ENCODE peak calls at places on chromosomes 7 and 10, in six cellular contexts. A, R, B, I, H and D are unnamed samples.

GRCh38 chr10:15084502-15084922 is 4.1 kb downstream of the ACBD7 start:
- DNase-seq in I (peak), B (peak), H (no peak), A (no peak), R (no peak), D (no peak)

GRCh38 chr7:139396323-139396951 is 36.7 kb downstream of the LUC7L2 start:
- DNase-seq in B (no peak), A (no peak), H (no peak), R (no peak), I (no peak), D (no peak)

GRCh38 chr10:71888623-71889387 is 37.8 kb upstream of the PSAP start:
- DNase-seq in H (peak), B (peak), R (peak), A (peak), I (peak), D (peak)

GRCh38 chr10:17425584-17426262 is 28.7 kb downstream of the ST8SIA6 start:
- DNase-seq in B (no peak), I (no peak), A (no peak), R (no peak), H (no peak), D (no peak)

GRCh38 chr10:19154375-19154774 is 105.8 kb downstream of the MALRD1 start:
- DNase-seq in I (no peak), H (no peak), A (no peak), B (no peak), R (no peak), D (no peak)

GRCh38 chr10:74244097-74244685 is 93.2 kb downstream of the ADK start:
- DNase-seq in I (peak), R (no peak), B (peak), H (no peak), A (no peak), D (no peak)

GRCh38 chr7:39749177-39749576 is 125.8 kb downstream of the RALA start:
- DNase-seq in B (no peak), R (no peak), A (no peak), I (no peak), H (no peak), D (no peak)

GRCh38 chr10:91540714-91541113 is 92.2 kb downstream of the PPP1R3C start:
- DNase-seq in A (no peak), H (no peak), R (no peak), B (no peak), I (no peak), D (no peak)

GRCh38 chr10:29535778-29536459 is 98.9 kb downstream of the SVIL start:
- DNase-seq in B (no peak), R (no peak), I (no peak), H (no peak), A (no peak), D (no peak)
- TF ChIP-seq CTCF in B (no peak), R (peak), I (no peak), H (no peak), A (no peak), D (no peak)

GRCh38 chr7:54839538-54840213 is 80.7 kb upstream of the SEC61G start:
- DNase-seq in H (peak), B (peak), I (peak), R (peak), A (peak), D (peak)
- TF ChIP-seq CTCF in H (peak), B (peak), I (peak), R (peak), A (peak), D (no peak)

GRCh38 chr10:32854435-32854834 is 103.6 kb downstream of the ITGB1 start:
- DNase-seq in I (no peak), H (no peak), A (no peak), R (no peak), B (no peak), D (no peak)
- TF ChIP-seq CTCF in I (no peak), H (no peak), A (no peak), R (no peak), B (no peak), D (no peak)

DNA sequence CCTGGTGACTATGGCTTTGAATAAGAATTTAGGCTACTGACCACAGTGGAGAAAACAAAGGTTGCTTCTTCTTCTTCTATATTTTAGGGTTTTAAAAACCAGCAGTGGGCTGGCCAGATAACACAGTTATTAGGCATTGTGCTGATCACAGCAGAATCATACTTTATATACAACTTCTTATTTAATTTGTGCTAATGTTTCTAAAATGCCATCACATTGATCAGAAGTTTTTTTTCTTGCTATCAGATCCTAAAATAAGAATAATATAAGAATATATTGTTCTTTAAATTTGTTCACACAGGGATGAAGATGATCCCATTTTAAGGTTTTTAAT is 41.7 kb upstream of the PRKAR2B start:
- DNase-seq in H (no peak), B (no peak), R (no peak), A (no peak), I (no peak), D (no peak)
- TF ChIP-seq CTCF in H (no peak), B (no peak), R (no peak), A (no peak), I (no peak), D (no peak)

GRCh38 chr10:125037145-125037544 is 95.2 kb downstream of the ZRANB1 start:
- DNase-seq in B (peak), I (no peak), H (no peak), A (no peak), R (peak), D (no peak)

GRCh38 chr10:125041856-125042506 is 100.1 kb downstream of the ZRANB1 start:
- DNase-seq in A (no peak), B (no peak), H (no peak), I (no peak), R (no peak), D (no peak)

GRCh38 chr10:125035588-125036298 is 93.8 kb downstream of the ZRANB1 start:
- DNase-seq in R (no peak), B (no peak), A (no peak), I (no peak), H (no peak), D (no peak)

GRCh38 chr10:125039354-125039769 is 97.4 kb downstream of the ZRANB1 start:
- DNase-seq in B (no peak), H (no peak), A (no peak), I (no peak), R (no peak), D (no peak)

GRCh38 chr10:125038637-125039036 is 96.7 kb downstream of the ZRANB1 start:
- DNase-seq in A (peak), R (peak), I (no peak), B (peak), H (peak), D (no peak)
- TF ChIP-seq CTCF in A (no peak), R (peak), I (no peak), B (no peak), H (peak), D (no peak)